ENCODE peak calls at places on chromosome 14, in five cellular contexts. One of them, this sample, is unnamed.
A peak's percentile ranks its signal among the peaks of the same experiment; 100 is the strongest.

GRCh38 chr14:95258754-95259593 is 60.7 kb downstream of the CLMN start:
- DNase-seq in K562: no peak
- DNase-seq in GM12878: no peak
- DNase-seq in SK-N-SH: peak; percentile 54
- DNase-seq in H1: no peak
- DNase-seq in this sample: no peak

GRCh38 chr14:21092147-21093011 is 6.1 kb downstream of the ZNF219 start:
- DNase-seq in SK-N-SH: peak; percentile 95
- DNase-seq in H1: no peak
- DNase-seq in GM12878: no peak
- DNase-seq in K562: peak; percentile 75
- DNase-seq in this sample: peak; percentile 72

GRCh38 chr14:104467641-104468040 is 111.9 kb upstream of the C14orf180 start:
- DNase-seq in SK-N-SH: no peak
- DNase-seq in GM12878: no peak
- DNase-seq in K562: no peak
- DNase-seq in H1: no peak
- DNase-seq in this sample: no peak

GRCh38 chr14:105119410-105120025 is 49.1 kb downstream of the JAG2 start:
- DNase-seq in H1: no peak
- DNase-seq in GM12878: no peak
- DNase-seq in K562: no peak
- DNase-seq in SK-N-SH: no peak
- DNase-seq in this sample: no peak

GRCh38 chr14:73612339-73613045 is at the start of gene ACOT6:
- DNase-seq in K562: peak; percentile 52
- DNase-seq in GM12878: no peak
- DNase-seq in H1: no peak
- DNase-seq in SK-N-SH: peak; percentile 90
- DNase-seq in this sample: peak; percentile 79

GRCh38 chr14:99346470-99347080 is 74.6 kb upstream of the BCL11B start:
- DNase-seq in SK-N-SH: no peak
- DNase-seq in GM12878: no peak
- DNase-seq in H1: no peak
- DNase-seq in K562: no peak
- DNase-seq in this sample: peak; percentile 27

GRCh38 chr14:99391671-99392070 is 89.0 kb downstream of the SETD3 start:
- DNase-seq in GM12878: no peak
- DNase-seq in K562: no peak
- DNase-seq in SK-N-SH: no peak
- DNase-seq in H1: no peak
- DNase-seq in this sample: no peak

GRCh38 chr14:69154779-69155178 is 1.9 kb upstream of the DCAF5 start:
- DNase-seq in H1: no peak
- DNase-seq in K562: no peak
- DNase-seq in GM12878: no peak
- DNase-seq in SK-N-SH: no peak
- DNase-seq in this sample: peak; percentile 73

GRCh38 chr14:54709444-54709843 is 142.5 kb downstream of the SAMD4A start:
- DNase-seq in H1: no peak
- DNase-seq in K562: no peak
- DNase-seq in SK-N-SH: no peak
- DNase-seq in GM12878: peak; percentile 70
- DNase-seq in this sample: no peak

GRCh38 chr14:67240978-67241415 is 238 bp upstream of the PALS1 start:
- DNase-seq in SK-N-SH: peak; percentile 96
- DNase-seq in K562: peak; percentile 92
- DNase-seq in GM12878: peak; percentile 71
- DNase-seq in H1: peak; percentile 87
- DNase-seq in this sample: peak; percentile 90

GRCh38 chr14:104753528-104754212 is 723 bp downstream of the SIVA1 start:
- DNase-seq in K562: no peak
- DNase-seq in GM12878: no peak
- DNase-seq in H1: no peak
- DNase-seq in SK-N-SH: no peak
- DNase-seq in this sample: no peak

GRCh38 chr14:81831128-81831815 is 297.6 kb upstream of the SEL1L start:
- DNase-seq in GM12878: no peak
- DNase-seq in H1: no peak
- DNase-seq in SK-N-SH: no peak
- DNase-seq in K562: no peak
- DNase-seq in this sample: no peak

GRCh38 chr14:59123975-59124374 is 64.5 kb upstream of the DAAM1 start:
- DNase-seq in SK-N-SH: peak; percentile 38
- DNase-seq in GM12878: no peak
- DNase-seq in K562: no peak
- DNase-seq in H1: no peak
- DNase-seq in this sample: no peak

GRCh38 chr14:67975429-67975828 is 155.8 kb downstream of the RAD51B start:
- DNase-seq in K562: no peak
- DNase-seq in H1: no peak
- DNase-seq in SK-N-SH: no peak
- DNase-seq in GM12878: no peak
- DNase-seq in this sample: no peak

GRCh38 chr14:74275265-74275841 is 27.4 kb downstream of the ABCD4 start:
- DNase-seq in H1: no peak
- DNase-seq in K562: peak; percentile 28
- DNase-seq in SK-N-SH: no peak
- DNase-seq in GM12878: no peak
- DNase-seq in this sample: no peak

GRCh38 chr14:32980178-32980886 is 41.7 kb downstream of the NPAS3 start:
- DNase-seq in SK-N-SH: no peak
- DNase-seq in K562: no peak
- DNase-seq in GM12878: no peak
- DNase-seq in H1: no peak
- DNase-seq in this sample: no peak

GRCh38 chr14:73502017-73502619 is 11.4 kb downstream of the RIOX1 start:
- DNase-seq in K562: no peak
- DNase-seq in GM12878: no peak
- DNase-seq in H1: no peak
- DNase-seq in SK-N-SH: no peak
- DNase-seq in this sample: no peak

GRCh38 chr14:69644814-69645213 is 33.4 kb downstream of the SUSD6 start:
- DNase-seq in SK-N-SH: no peak
- DNase-seq in K562: no peak
- DNase-seq in GM12878: no peak
- DNase-seq in H1: no peak
- DNase-seq in this sample: no peak

GRCh38 chr14:66311935-66312334 is 174.2 kb upstream of the CCDC196 start:
- DNase-seq in K562: no peak
- DNase-seq in GM12878: no peak
- DNase-seq in SK-N-SH: no peak
- DNase-seq in H1: no peak
- DNase-seq in this sample: no peak

GRCh38 chr14:101817511-101818001 is 56.0 kb downstream of the PPP2R5C start:
- DNase-seq in SK-N-SH: no peak
- DNase-seq in H1: no peak
- DNase-seq in K562: peak; percentile 32
- DNase-seq in GM12878: no peak
- DNase-seq in this sample: no peak

GRCh38 chr14:98189077-98189476 is 1082.9 kb downstream of the BCL11B start:
- DNase-seq in K562: no peak
- DNase-seq in H1: no peak
- DNase-seq in SK-N-SH: no peak
- DNase-seq in GM12878: no peak
- DNase-seq in this sample: no peak

GRCh38 chr14:93008381-93008780 is 85.4 kb downstream of the CHGA start:
- DNase-seq in K562: peak; percentile 14
- DNase-seq in H1: no peak
- DNase-seq in GM12878: no peak
- DNase-seq in SK-N-SH: peak; percentile 82
- DNase-seq in this sample: no peak

GRCh38 chr14:102692334-102692733 is 84.9 kb upstream of the TRAF3 start:
- DNase-seq in K562: no peak
- DNase-seq in SK-N-SH: no peak
- DNase-seq in H1: no peak
- DNase-seq in GM12878: no peak
- DNase-seq in this sample: no peak

DNA sequence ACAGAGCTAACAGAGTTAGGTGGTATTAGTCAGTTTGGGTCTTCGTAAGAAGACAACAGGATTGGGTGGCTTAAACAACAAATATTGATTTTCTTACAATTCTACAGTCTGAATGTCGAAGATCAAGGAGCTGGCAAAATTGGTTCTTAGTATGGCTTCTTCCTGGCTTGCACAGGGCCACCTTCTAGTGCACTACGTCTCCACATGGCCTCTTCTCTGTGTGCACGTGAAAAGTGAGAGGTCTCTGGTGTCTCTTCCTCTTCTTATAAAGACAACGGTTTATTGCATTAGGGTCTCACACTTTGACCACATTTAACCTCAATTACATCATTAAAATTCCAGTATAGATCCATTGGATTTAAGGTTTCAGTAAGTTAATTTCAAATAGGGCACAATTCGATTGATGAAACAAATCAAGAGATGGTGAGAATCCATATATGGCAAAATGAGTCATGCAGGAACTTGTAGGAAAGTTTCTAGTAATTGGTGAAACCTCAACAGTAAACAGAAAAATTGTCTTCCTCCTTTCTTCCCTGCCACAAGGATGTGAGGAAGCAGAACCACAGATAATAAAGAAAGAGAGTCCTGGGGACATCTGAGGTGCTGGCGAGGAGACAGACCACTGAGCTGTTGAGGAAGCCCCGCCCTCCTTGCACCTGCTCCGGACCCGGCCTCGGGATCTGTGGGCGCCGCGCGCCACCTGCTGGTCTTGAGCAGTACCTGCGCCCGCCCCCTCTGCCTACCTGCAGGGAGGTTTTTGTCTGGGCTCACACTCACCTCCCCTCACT is 846.7 kb downstream of the TMEM121 start:
- DNase-seq in GM12878: no peak
- DNase-seq in K562: peak; percentile 67
- DNase-seq in H1: no peak
- DNase-seq in SK-N-SH: peak; percentile 81
- DNase-seq in this sample: peak; percentile 42
- H2AFZ ChIP-seq in GM12878: peak overlapping the region; percentile 51
- H2AFZ ChIP-seq in K562: no peak overlapping the region
- H2AFZ ChIP-seq in H1: no peak overlapping the region
- H2AFZ ChIP-seq in SK-N-SH: no peak overlapping the region
- H2AFZ ChIP-seq in this sample: no peak overlapping the region

DNA sequence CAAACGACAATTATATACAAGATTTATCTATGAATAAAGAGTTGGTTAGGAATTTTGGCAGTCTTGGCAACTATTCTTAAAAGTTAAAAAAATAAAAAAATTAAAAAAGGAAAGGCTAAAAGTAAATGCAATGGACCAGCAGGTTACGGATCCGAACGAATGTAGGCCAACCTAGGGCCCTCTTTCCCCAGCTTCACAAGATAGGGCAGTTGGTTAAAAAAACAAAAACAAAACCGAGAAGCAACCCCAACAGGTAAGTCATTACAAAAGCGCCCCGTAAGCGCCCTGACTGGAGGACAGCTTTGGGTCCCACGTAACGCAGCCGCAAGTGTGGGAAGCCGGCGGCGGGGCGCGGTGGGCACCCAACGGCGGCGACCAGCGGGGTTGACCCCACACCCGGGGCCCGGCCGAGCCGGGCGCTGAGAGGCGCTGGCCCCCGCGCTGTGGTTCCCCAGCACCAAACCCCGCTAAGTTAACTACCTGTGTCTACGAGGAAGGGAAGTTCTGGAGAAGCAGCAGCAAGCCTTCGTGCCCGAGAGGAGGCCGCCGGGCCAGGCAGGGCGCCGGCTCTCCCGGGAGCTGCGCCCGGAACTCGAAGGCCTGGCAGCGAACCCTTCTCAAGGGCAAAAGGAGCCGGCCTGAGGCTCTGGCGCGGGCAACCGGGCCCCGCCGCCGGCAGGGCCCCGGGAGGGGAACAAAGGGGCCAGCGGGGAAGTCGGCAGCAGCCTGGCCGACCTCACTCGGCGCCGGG is 882 bp downstream of the HECTD1 start:
- DNase-seq in GM12878: no peak
- DNase-seq in K562: peak; percentile 17
- DNase-seq in SK-N-SH: peak; percentile 66
- DNase-seq in H1: no peak
- DNase-seq in this sample: peak; percentile 50
- TF ChIP-seq CHD2 in GM12878: no peak
- TF ChIP-seq CHD2 in K562: no peak
- TF ChIP-seq CHD2 in SK-N-SH: no peak
- TF ChIP-seq CHD2 in H1: no peak
- TF ChIP-seq CHD2 in this sample: no peak

GRCh38 chr14:84976805-84977204 is 553.1 kb upstream of the FLRT2 start:
- DNase-seq in H1: no peak
- DNase-seq in K562: no peak
- DNase-seq in GM12878: no peak
- DNase-seq in SK-N-SH: no peak
- DNase-seq in this sample: no peak
- H2AFZ ChIP-seq in H1: peak overlapping the region; percentile 61
- H2AFZ ChIP-seq in K562: no peak overlapping the region
- H2AFZ ChIP-seq in GM12878: no peak overlapping the region
- H2AFZ ChIP-seq in SK-N-SH: no peak overlapping the region
- H2AFZ ChIP-seq in this sample: no peak overlapping the region

GRCh38 chr14:36662543-36663403 is 1.1 kb downstream of the PAX9 start:
- DNase-seq in SK-N-SH: no peak
- DNase-seq in K562: peak; percentile 17
- DNase-seq in H1: no peak
- DNase-seq in GM12878: no peak
- DNase-seq in this sample: no peak

GRCh38 chr14:36661506-36662257 is at the start of gene PAX9:
- DNase-seq in SK-N-SH: peak; percentile 78
- DNase-seq in GM12878: peak; percentile 23
- DNase-seq in K562: peak; percentile 93
- DNase-seq in H1: peak; percentile 92
- DNase-seq in this sample: peak; percentile 39

GRCh38 chr14:36662258-36662542 is 540 bp downstream of the PAX9 start:
- DNase-seq in H1: no peak
- DNase-seq in K562: no peak
- DNase-seq in SK-N-SH: no peak
- DNase-seq in GM12878: no peak
- DNase-seq in this sample: no peak

GRCh38 chr14:36664322-36665193 is 2.9 kb downstream of the PAX9 start:
- DNase-seq in SK-N-SH: no peak
- DNase-seq in GM12878: no peak
- DNase-seq in K562: no peak
- DNase-seq in H1: no peak
- DNase-seq in this sample: no peak

DNA sequence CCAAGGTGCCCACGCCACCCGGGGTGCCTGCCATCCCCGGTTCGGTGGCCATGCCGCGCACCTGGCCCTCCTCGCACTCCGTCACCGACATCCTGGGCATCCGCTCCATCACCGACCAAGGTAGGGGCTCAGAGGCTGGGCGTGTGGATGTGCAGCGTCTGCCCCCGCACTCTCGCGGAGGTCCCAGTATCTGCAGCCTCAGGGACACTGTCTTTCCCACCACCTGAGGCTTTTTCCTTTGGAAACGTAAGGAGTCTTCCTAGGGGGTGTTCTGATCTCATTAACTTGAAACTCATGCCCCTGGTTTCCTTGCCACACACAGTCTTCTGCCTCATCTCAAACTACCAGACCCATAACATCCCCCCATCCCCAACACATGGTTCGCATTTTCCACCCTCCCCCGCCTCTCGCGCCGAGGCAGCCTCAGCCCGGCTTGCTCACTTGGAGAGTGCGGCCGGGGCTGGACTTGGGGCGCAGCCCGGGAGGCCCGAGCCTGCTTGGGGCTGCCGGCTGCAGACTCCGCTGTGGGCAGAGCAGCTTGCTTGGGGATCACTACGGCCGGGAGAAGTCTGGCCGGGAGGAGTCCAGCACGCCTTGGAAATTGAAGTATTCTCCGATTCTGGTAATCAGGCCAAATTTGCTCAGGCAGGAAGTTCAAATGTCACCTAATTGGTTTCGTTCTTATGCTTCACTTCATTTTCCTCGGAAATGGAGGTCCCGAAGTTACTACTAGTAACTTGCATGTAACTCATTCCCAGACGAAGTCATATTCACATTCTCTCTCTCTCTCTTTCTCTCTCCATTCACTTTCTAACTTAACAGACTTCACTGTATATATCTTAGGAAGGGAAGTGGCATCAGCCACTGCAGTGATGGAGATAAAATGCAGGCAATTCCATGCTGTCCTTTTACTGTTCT is 2.0 kb downstream of the PAX9 start:
- DNase-seq in GM12878: no peak
- DNase-seq in H1: no peak
- DNase-seq in K562: no peak
- DNase-seq in SK-N-SH: no peak
- DNase-seq in this sample: no peak
- TF ChIP-seq CHD2 in GM12878: no peak
- TF ChIP-seq CHD2 in H1: no peak
- TF ChIP-seq CHD2 in K562: no peak
- TF ChIP-seq CHD2 in SK-N-SH: no peak
- TF ChIP-seq CHD2 in this sample: no peak